ENCODE peak calls at places on chromosomes 13 and 19, in eight cellular contexts. Z is heart left ventricle, X is uterus, J is stomach, B is esophagus squamous epithelium, R is tibial nerve, P is body of pancreas, N is ovary. L is an unnamed sample.
A peak's percentile ranks its signal among the peaks of the same experiment; 100 is the strongest.

GRCh38 chr19:18393836-18394235 is 3.6 kb downstream of the LRRC25 start:
- DNase-seq in Z (peak; percentile 64), X (no peak), J (peak; percentile 76), B (no peak), R (no peak), P (no peak), N (peak; percentile 51), L (no peak)

GRCh38 chr13:96621634-96622033 is 372.6 kb downstream of the OXGR1 start:
- DNase-seq in Z (no peak), X (no peak), J (no peak), B (no peak), R (no peak), P (no peak), N (no peak), L (no peak)

GRCh38 chr19:19026299-19026971 is 6.9 kb downstream of the SUGP2 start:
- DNase-seq in Z (no peak), X (no peak), J (no peak), B (no peak), R (no peak), P (peak; percentile 42), N (no peak), L (no peak)

GRCh38 chr13:97108535-97108910 is 113.6 kb upstream of the MBNL2 start:
- DNase-seq in Z (no peak), X (peak; percentile 33), J (no peak), B (no peak), R (no peak), P (no peak), N (peak; percentile 52), L (peak; percentile 77)

GRCh38 chr19:54128796-54129616 is 8.6 kb upstream of the CNOT3 start:
- DNase-seq in Z (no peak), X (no peak), J (no peak), B (no peak), R (no peak), P (no peak), N (no peak), L (no peak)

GRCh38 chr13:77019756-77020155 is 7.2 kb downstream of the FBXL3 start:
- DNase-seq in Z (no peak), X (no peak), J (no peak), B (no peak), R (no peak), P (no peak), N (no peak), L (no peak)

GRCh38 chr13:46124967-46125933 is 20.4 kb upstream of the CPB2 start:
- DNase-seq in Z (no peak), X (no peak), J (no peak), B (no peak), R (no peak), P (no peak), N (no peak), L (no peak)

GRCh38 chr13:65535360-65535759 is 1694.8 kb downstream of the PCDH9 start:
- DNase-seq in Z (no peak), X (no peak), J (no peak), B (no peak), R (no peak), P (no peak), N (no peak), L (no peak)

GRCh38 chr13:27971236-27971645 is 2.1 kb upstream of the CDX2 start:
- DNase-seq in Z (no peak), X (no peak), J (peak; percentile 22), B (no peak), R (no peak), P (no peak), N (no peak), L (no peak)
- H3K27ac ChIP-seq in Z (no peak overlapping the region), X (no peak overlapping the region), J (no peak overlapping the region), B (no peak overlapping the region), R (no peak overlapping the region), P (no peak overlapping the region), N (no peak overlapping the region), L (no peak overlapping the region)

GRCh38 chr19:14571695-14572490 is at the start of gene NDUFB7:
- DNase-seq in Z (peak; percentile 95), X (peak; percentile 89), J (peak; percentile 92), B (peak; percentile 67), R (peak; percentile 77), P (peak; percentile 94), N (peak; percentile 83), L (peak; percentile 92)
- TF ChIP-seq POLR2A in Z (no peak), X (no peak), J (no peak), B (no peak), R (peak; percentile 48), P (peak; percentile 72), N (no peak), L (peak; percentile 49)

DNA sequence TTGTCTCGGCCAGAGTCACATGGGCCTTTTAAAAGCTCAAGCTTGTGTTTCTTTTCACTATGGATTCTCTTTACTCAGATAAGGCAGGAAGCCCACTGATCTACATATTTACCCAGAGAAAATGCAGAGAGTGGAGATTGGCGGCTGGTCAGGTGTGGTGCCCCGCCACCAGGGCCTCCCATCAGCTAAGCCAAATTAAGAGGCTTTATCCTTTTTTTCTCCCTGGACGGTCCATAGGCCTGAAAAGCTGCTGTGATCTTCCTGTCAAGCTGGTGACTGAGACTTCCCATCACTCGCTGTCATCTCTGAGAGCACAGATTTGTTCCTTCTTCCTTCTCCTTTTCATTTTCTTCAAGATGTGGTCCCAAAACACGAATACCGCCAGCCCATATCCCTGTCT is 1.9 kb downstream of the SAFB start:
- DNase-seq in Z (no peak), X (no peak), J (no peak), B (no peak), R (no peak), P (no peak), N (no peak), L (no peak)
- H3K27ac ChIP-seq in Z (peak overlapping the region; percentile 98), X (peak overlapping the region; percentile 98), J (peak overlapping the region; percentile 91), B (peak overlapping the region; percentile 23), R (peak overlapping the region; percentile 94), P (peak overlapping the region; percentile 96), N (no peak overlapping the region), L (peak overlapping the region; percentile 95)

DNA sequence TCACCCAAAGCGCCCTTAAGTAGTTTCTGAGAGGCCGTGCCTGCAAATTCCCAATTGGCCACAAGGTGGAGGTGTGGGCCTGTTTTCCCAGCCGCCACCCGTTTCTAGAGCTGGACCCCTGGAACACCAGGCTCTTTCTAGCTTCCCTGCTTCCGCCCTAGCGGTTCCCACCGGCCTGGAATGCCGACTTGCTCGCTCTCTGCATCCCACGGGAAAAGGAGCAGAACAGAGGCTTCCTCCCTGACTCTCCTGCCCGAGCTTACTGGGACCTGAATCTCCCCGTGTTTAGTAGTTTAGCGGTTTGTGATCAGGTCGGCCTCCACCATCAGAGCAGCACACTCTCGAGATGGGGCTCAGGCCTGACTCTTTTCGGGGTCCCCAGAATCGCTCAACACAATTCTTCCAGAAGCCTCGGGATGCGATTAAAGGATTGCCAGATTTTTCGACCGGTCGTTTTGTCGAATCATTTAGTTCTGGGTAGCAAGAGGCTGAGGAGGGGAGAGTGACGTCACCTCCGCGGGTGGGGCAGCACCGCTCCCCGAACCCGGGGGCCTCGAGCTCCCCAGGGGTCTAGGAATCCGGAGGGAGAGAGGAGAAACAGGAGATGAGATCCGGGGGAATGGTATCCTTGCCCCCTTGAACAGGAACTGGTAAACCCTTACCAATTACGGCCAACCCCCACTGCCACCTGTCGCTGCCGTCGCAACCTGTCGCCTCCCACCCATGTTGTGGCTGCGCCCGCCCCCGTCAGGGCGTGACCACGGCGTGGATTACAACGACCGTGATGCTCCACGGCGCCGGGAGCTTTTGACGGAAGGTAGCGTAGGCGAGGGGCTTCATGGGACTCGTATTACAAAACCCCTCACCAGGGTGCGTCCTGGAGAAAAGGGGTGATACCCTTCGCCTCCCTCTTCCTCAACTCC is 8.0 kb downstream of the NAPSA start:
- DNase-seq in Z (peak; percentile 80), X (peak; percentile 80), J (peak; percentile 81), B (peak; percentile 28), R (peak; percentile 55), P (peak; percentile 86), N (peak; percentile 69), L (peak; percentile 54)
- TF ChIP-seq POLR2A in Z (no peak), X (no peak), J (no peak), B (no peak), R (peak; percentile 28), P (peak; percentile 34), N (no peak), L (no peak)

DNA sequence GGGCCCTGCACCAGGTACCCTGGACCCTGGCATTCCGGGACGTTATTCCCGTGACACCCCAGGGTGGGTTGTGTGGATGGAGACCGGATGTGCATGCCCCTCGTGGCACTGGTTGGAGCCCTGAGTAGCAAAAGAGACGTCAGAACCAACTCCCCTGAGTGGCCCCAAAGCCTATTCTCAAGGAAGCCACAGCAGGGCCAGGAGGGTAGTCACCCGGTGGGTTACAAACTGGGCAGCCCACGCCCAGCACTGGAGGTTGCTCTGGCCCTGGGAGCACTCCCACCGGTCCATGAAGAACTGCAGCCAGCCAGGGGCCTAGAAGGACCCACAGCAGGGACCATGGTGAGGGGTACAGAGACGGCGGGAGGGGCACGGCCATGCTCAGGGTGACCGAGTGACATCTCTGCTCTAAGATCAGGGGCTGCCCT is 7.5 kb downstream of the KLF16 start:
- DNase-seq in Z (no peak), X (no peak), J (no peak), B (no peak), R (no peak), P (no peak), N (no peak), L (no peak)
- H3K27ac ChIP-seq in Z (peak overlapping the region; percentile 93), X (peak overlapping the region; percentile 60), J (peak overlapping the region; percentile 93), B (peak overlapping the region; percentile 92), R (peak overlapping the region; percentile 94), P (peak overlapping the region; percentile 88), N (no peak overlapping the region), L (peak overlapping the region; percentile 87)

GRCh38 chr13:50838031-50838430 is 5.5 kb downstream of the DLEU7 start:
- DNase-seq in Z (no peak), X (no peak), J (no peak), B (no peak), R (no peak), P (no peak), N (no peak), L (no peak)

GRCh38 chr13:50842246-50842645 is 1.2 kb downstream of the DLEU7 start:
- DNase-seq in Z (no peak), X (no peak), J (no peak), B (no peak), R (no peak), P (no peak), N (no peak), L (no peak)

GRCh38 chr13:50840327-50840726 is 3.2 kb downstream of the DLEU7 start:
- DNase-seq in Z (no peak), X (no peak), J (no peak), B (no peak), R (no peak), P (no peak), N (no peak), L (no peak)

GRCh38 chr13:50842711-50843255 is 709 bp downstream of the DLEU7 start:
- DNase-seq in Z (no peak), X (no peak), J (no peak), B (no peak), R (no peak), P (no peak), N (no peak), L (no peak)

DNA sequence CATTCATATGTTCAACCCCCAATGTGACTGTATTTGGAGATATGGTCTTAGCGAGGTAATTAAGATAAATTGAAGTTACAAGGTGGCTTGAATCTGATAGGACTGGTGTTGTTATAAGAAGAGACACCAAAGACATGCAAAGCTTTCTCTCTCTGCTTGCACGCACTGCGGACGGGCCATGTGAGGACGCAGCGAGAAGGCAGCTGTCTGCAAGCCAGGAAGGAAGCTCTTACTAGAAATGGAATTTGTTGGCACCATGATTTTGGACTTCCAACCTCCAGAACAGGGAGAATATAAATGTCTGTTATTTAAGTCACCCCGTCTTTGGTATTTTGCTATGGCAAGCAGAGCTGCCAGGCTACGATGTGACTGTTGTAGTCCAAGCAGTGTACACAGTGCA is 4.8 kb downstream of the DLEU7 start:
- DNase-seq in Z (no peak), X (no peak), J (no peak), B (no peak), R (no peak), P (no peak), N (no peak), L (no peak)
- TF ChIP-seq POLR2A in Z (no peak), X (no peak), J (no peak), B (no peak), R (no peak), P (no peak), N (no peak), L (no peak)

GRCh38 chr13:101514695-101515275 is 62.3 kb downstream of the ITGBL1 start:
- DNase-seq in Z (no peak), X (no peak), J (no peak), B (no peak), R (no peak), P (peak; percentile 29), N (no peak), L (peak; percentile 43)
- H3K27ac ChIP-seq in Z (no peak overlapping the region), X (no peak overlapping the region), J (no peak overlapping the region), B (no peak overlapping the region), R (peak overlapping the region; percentile 26), P (no peak overlapping the region), N (no peak overlapping the region), L (no peak overlapping the region)